ENCODE peak calls at places on chromosomes 12 and 14, in four cellular contexts. One of them, this sample, is unnamed. For H3K36me3 and H3K27me3, the result is how much of the 10 kb centered on the place peaks cover.

GRCh38 chr12:98397323-98398105 is 117.9 kb upstream of the TMPO start:
- DNase-seq in left lung: peak
- DNase-seq in WERI-Rb-1: peak
- DNase-seq in heart right ventricle: peak
- DNase-seq in this sample: peak

GRCh38 chr12:116508145-116509121 is 50.7 kb upstream of the MAP1LC3B2 start:
- DNase-seq in WERI-Rb-1: peak
- DNase-seq in heart right ventricle: peak
- DNase-seq in left lung: peak
- DNase-seq in this sample: no peak

GRCh38 chr14:46197856-46198255 is 453.7 kb downstream of the RPL10L start:
- DNase-seq in WERI-Rb-1: no peak
- DNase-seq in left lung: no peak
- DNase-seq in heart right ventricle: no peak
- DNase-seq in this sample: no peak

GRCh38 chr12:62006076-62006732 is 254.0 kb upstream of the USP15 start:
- DNase-seq in heart right ventricle: no peak
- DNase-seq in left lung: no peak
- DNase-seq in WERI-Rb-1: peak
- DNase-seq in this sample: no peak

GRCh38 chr12:6465467-6466183 is 4.9 kb downstream of the VAMP1 start:
- DNase-seq in heart right ventricle: peak
- DNase-seq in WERI-Rb-1: peak
- DNase-seq in left lung: no peak
- DNase-seq in this sample: no peak

GRCh38 chr12:89484470-89484869 is 40.1 kb downstream of the GALNT4 start:
- DNase-seq in left lung: no peak
- DNase-seq in heart right ventricle: no peak
- DNase-seq in WERI-Rb-1: no peak
- DNase-seq in this sample: no peak

GRCh38 chr14:99579903-99580570 is 24.0 kb downstream of the CCDC85C start:
- DNase-seq in left lung: peak
- DNase-seq in WERI-Rb-1: peak
- DNase-seq in heart right ventricle: no peak
- DNase-seq in this sample: no peak

GRCh38 chr12:46770501-46771183 is 55.2 kb downstream of the SLC38A4 start:
- DNase-seq in WERI-Rb-1: no peak
- DNase-seq in heart right ventricle: peak
- DNase-seq in left lung: no peak
- DNase-seq in this sample: no peak

GRCh38 chr12:12534134-12534866 is 28.4 kb downstream of the DUSP16 start:
- DNase-seq in heart right ventricle: peak
- DNase-seq in WERI-Rb-1: no peak
- DNase-seq in left lung: no peak
- DNase-seq in this sample: no peak

GRCh38 chr12:27094726-27095125 is 12.3 kb upstream of the C12orf71 start:
- DNase-seq in WERI-Rb-1: no peak
- DNase-seq in left lung: no peak
- DNase-seq in heart right ventricle: no peak
- DNase-seq in this sample: no peak

GRCh38 chr12:19712041-19712440 is 272.7 kb downstream of the AEBP2 start:
- DNase-seq in WERI-Rb-1: no peak
- DNase-seq in left lung: no peak
- DNase-seq in heart right ventricle: no peak
- DNase-seq in this sample: no peak

GRCh38 chr12:110002691-110003515 is 3.7 kb downstream of the ANKRD13A start:
- DNase-seq in WERI-Rb-1: no peak
- DNase-seq in left lung: no peak
- DNase-seq in heart right ventricle: no peak
- DNase-seq in this sample: no peak

GRCh38 chr12:52236386-52237050 is 3.5 kb downstream of the KRT7 start:
- DNase-seq in heart right ventricle: no peak
- DNase-seq in WERI-Rb-1: no peak
- DNase-seq in left lung: peak
- DNase-seq in this sample: no peak

GRCh38 chr12:93323625-93324165 is 54.0 kb upstream of the NUDT4 start:
- DNase-seq in left lung: no peak
- DNase-seq in WERI-Rb-1: no peak
- DNase-seq in heart right ventricle: no peak
- DNase-seq in this sample: no peak

GRCh38 chr12:31950492-31950891 is 8.7 kb upstream of the RESF1 start:
- DNase-seq in heart right ventricle: no peak
- DNase-seq in left lung: no peak
- DNase-seq in WERI-Rb-1: no peak
- DNase-seq in this sample: no peak

GRCh38 chr12:25935355-25936144 is 22.9 kb upstream of the RASSF8 start:
- DNase-seq in WERI-Rb-1: no peak
- DNase-seq in left lung: no peak
- DNase-seq in heart right ventricle: no peak
- DNase-seq in this sample: no peak

GRCh38 chr14:21933681-21934080 is 260.1 kb upstream of the OR4E1 start:
- DNase-seq in heart right ventricle: no peak
- DNase-seq in left lung: no peak
- DNase-seq in WERI-Rb-1: no peak
- DNase-seq in this sample: no peak

GRCh38 chr14:34711169-34711568 is 3.2 kb downstream of the CFL2 start:
- DNase-seq in heart right ventricle: peak
- DNase-seq in left lung: no peak
- DNase-seq in WERI-Rb-1: no peak
- DNase-seq in this sample: no peak

GRCh38 chr12:51871126-51871525 is 16.8 kb upstream of the ANKRD33 start:
- DNase-seq in heart right ventricle: no peak
- DNase-seq in WERI-Rb-1: peak
- DNase-seq in left lung: no peak
- DNase-seq in this sample: no peak

GRCh38 chr12:52434760-52435530 is 774 bp upstream of the KRT75 start:
- DNase-seq in WERI-Rb-1: no peak
- DNase-seq in left lung: no peak
- DNase-seq in heart right ventricle: no peak
- DNase-seq in this sample: no peak

GRCh38 chr12:79296128-79296527 is 394.6 kb downstream of the PAWR start:
- DNase-seq in WERI-Rb-1: no peak
- DNase-seq in left lung: no peak
- DNase-seq in heart right ventricle: no peak
- DNase-seq in this sample: no peak

GRCh38 chr12:26473291-26473690 is 277.9 kb downstream of the SSPN start:
- DNase-seq in left lung: no peak
- DNase-seq in WERI-Rb-1: no peak
- DNase-seq in heart right ventricle: no peak
- DNase-seq in this sample: no peak

GRCh38 chr14:88551094-88551870 is 3.5 kb downstream of the PTPN21 start:
- DNase-seq in heart right ventricle: peak
- DNase-seq in WERI-Rb-1: no peak
- DNase-seq in left lung: peak
- DNase-seq in this sample: no peak

GRCh38 chr12:87518508-87518907 is 510.7 kb downstream of the C12orf50 start:
- DNase-seq in heart right ventricle: no peak
- DNase-seq in WERI-Rb-1: no peak
- DNase-seq in left lung: no peak
- DNase-seq in this sample: no peak

GRCh38 chr14:51116682-51117081 is 21.8 kb upstream of the TRIM9 start:
- DNase-seq in heart right ventricle: no peak
- DNase-seq in left lung: no peak
- DNase-seq in WERI-Rb-1: no peak
- DNase-seq in this sample: no peak

GRCh38 chr14:94768521-94769412 is 1.1 kb downstream of the GSC start:
- DNase-seq in WERI-Rb-1: peak
- DNase-seq in heart right ventricle: no peak
- DNase-seq in left lung: peak
- DNase-seq in this sample: no peak

GRCh38 chr12:6444704-6445688 is at the start of gene CD27:
- DNase-seq in left lung: no peak
- DNase-seq in WERI-Rb-1: no peak
- DNase-seq in heart right ventricle: no peak
- DNase-seq in this sample: no peak

GRCh38 chr14:69501362-69501964 is 16.9 kb downstream of the PLEKHD1 start:
- DNase-seq in left lung: no peak
- DNase-seq in WERI-Rb-1: no peak
- DNase-seq in heart right ventricle: peak
- DNase-seq in this sample: no peak

GRCh38 chr12:67541625-67541991 is 106.9 kb upstream of the DYRK2 start:
- DNase-seq in left lung: no peak
- DNase-seq in heart right ventricle: no peak
- DNase-seq in WERI-Rb-1: peak
- DNase-seq in this sample: no peak

GRCh38 chr12:10722502-10722904 is 620 bp downstream of the YBX3 start:
- DNase-seq in WERI-Rb-1: peak
- DNase-seq in heart right ventricle: peak
- DNase-seq in left lung: peak
- DNase-seq in this sample: no peak

GRCh38 chr12:69241444-69242092 is 2.2 kb downstream of the CPSF6 start:
- DNase-seq in left lung: no peak
- DNase-seq in WERI-Rb-1: no peak
- DNase-seq in heart right ventricle: no peak
- DNase-seq in this sample: no peak

GRCh38 chr12:116426391-116427136 is 132.6 kb upstream of the MAP1LC3B2 start:
- DNase-seq in WERI-Rb-1: no peak
- DNase-seq in heart right ventricle: peak
- DNase-seq in left lung: no peak
- DNase-seq in this sample: no peak

GRCh38 chr12:14408208-14408607 is 42.7 kb downstream of the ATF7IP start:
- DNase-seq in left lung: no peak
- DNase-seq in WERI-Rb-1: no peak
- DNase-seq in heart right ventricle: no peak
- DNase-seq in this sample: no peak

GRCh38 chr12:121424632-121424992 is 24.7 kb downstream of the RNF34 start:
- DNase-seq in WERI-Rb-1: no peak
- DNase-seq in left lung: no peak
- DNase-seq in heart right ventricle: no peak
- DNase-seq in this sample: no peak
- H3K36me3 ChIP-seq in WERI-Rb-1: half or more
- H3K36me3 ChIP-seq in left lung: half or more
- H3K36me3 ChIP-seq in heart right ventricle: under half
- H3K36me3 ChIP-seq in this sample: under half

GRCh38 chr12:129870796-129871195 is 33.0 kb downstream of the TMEM132D start:
- DNase-seq in heart right ventricle: no peak
- DNase-seq in WERI-Rb-1: no peak
- DNase-seq in left lung: no peak
- DNase-seq in this sample: no peak
- H3K4me3 ChIP-seq in heart right ventricle: no peak
- H3K4me3 ChIP-seq in WERI-Rb-1: no peak
- H3K4me3 ChIP-seq in left lung: no peak
- H3K4me3 ChIP-seq in this sample: no peak

GRCh38 chr12:120649442-120650248 is 9.2 kb downstream of the CABP1 start:
- DNase-seq in WERI-Rb-1: peak
- DNase-seq in heart right ventricle: peak
- DNase-seq in left lung: no peak
- DNase-seq in this sample: no peak

GRCh38 chr12:120646044-120646443 is 5.6 kb downstream of the CABP1 start:
- DNase-seq in WERI-Rb-1: no peak
- DNase-seq in heart right ventricle: no peak
- DNase-seq in left lung: no peak
- DNase-seq in this sample: no peak

GRCh38 chr12:120643574-120643973 is 3.1 kb downstream of the CABP1 start:
- DNase-seq in heart right ventricle: no peak
- DNase-seq in WERI-Rb-1: no peak
- DNase-seq in left lung: no peak
- DNase-seq in this sample: no peak

GRCh38 chr12:120650249-120650690 is 9.8 kb downstream of the CABP1 start:
- DNase-seq in WERI-Rb-1: no peak
- DNase-seq in heart right ventricle: no peak
- DNase-seq in left lung: no peak
- DNase-seq in this sample: no peak

DNA sequence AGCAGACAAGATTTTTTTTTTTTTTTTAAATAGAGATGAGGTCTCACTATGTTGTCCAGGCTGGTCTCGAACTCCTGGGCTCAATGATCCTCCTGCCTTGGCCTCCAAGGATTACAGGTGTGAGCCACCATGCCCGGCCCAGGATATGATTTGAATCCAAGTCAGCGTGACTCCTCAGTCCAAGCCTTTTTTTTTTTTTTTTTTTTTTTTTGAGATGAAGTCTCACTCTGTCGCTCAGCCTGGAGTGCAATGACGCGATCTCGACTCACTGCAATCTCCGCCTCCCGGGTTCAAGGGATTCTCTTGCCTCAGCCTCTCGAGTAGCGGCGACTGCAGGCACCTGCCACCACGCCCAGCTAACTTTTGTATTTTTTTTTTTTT is 6.9 kb downstream of the CABP1 start:
- DNase-seq in WERI-Rb-1: no peak
- DNase-seq in left lung: no peak
- DNase-seq in heart right ventricle: no peak
- DNase-seq in this sample: no peak
- H3K27me3 ChIP-seq in WERI-Rb-1: half or more
- H3K27me3 ChIP-seq in left lung: half or more
- H3K27me3 ChIP-seq in heart right ventricle: half or more
- H3K27me3 ChIP-seq in this sample: under half

GRCh38 chr12:121452356-121453021 is 52.6 kb downstream of the RNF34 start:
- DNase-seq in WERI-Rb-1: no peak
- DNase-seq in left lung: peak
- DNase-seq in heart right ventricle: no peak
- DNase-seq in this sample: no peak
- H3K36me3 ChIP-seq in WERI-Rb-1: under half
- H3K36me3 ChIP-seq in left lung: under half
- H3K36me3 ChIP-seq in heart right ventricle: under half
- H3K36me3 ChIP-seq in this sample: under half

DNA sequence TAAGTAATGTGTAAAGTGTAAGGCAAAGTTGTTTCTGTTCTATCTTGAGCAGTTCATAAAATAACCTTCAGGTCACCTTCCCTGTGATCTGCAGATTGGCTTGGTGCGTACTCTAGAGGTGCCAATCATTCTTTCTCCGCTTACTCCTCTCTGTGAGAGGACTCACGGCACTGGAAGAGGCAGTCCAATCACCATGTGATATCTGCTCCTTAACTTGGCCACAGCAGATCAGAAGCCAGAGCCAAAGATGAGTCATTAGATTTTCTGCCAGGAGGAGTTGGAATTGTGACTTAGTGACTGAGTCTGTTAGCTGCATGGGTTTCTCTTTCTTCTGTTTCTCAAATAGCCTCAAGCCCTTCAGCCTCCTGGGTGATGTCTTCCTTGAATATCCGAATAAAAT is 165.5 kb downstream of the SLC41A2 start:
- DNase-seq in WERI-Rb-1: no peak
- DNase-seq in heart right ventricle: peak
- DNase-seq in left lung: no peak
- DNase-seq in this sample: no peak
- H3K4me3 ChIP-seq in WERI-Rb-1: no peak
- H3K4me3 ChIP-seq in heart right ventricle: no peak
- H3K4me3 ChIP-seq in left lung: no peak
- H3K4me3 ChIP-seq in this sample: no peak